ENCODE peak calls at places on chromosomes 16 and 17, in ten cellular contexts. One of them, this sample, is unnamed. For H3K4me1, the result is how much of the 10 kb centered on the place peaks cover.

GRCh38 chr17:41787021-41787418 is 509 bp upstream of the JUP start:
- DNase-seq in thoracic aorta: no peak
- DNase-seq in A549: no peak
- DNase-seq in ovary: no peak
- DNase-seq in heart left ventricle: no peak
- DNase-seq in CD8-positive, alpha-beta memory T cell: no peak
- DNase-seq in HCT116: no peak
- DNase-seq in pancreas: no peak
- DNase-seq in OCI-LY7: no peak
- DNase-seq in GM23338: no peak
- DNase-seq in this sample: no peak

GRCh38 chr17:9158545-9159452 is 137.5 kb downstream of the NTN1 start:
- DNase-seq in HCT116: no peak
- DNase-seq in heart left ventricle: no peak
- DNase-seq in pancreas: no peak
- DNase-seq in ovary: no peak
- DNase-seq in GM23338: no peak
- DNase-seq in A549: no peak
- DNase-seq in OCI-LY7: no peak
- DNase-seq in thoracic aorta: no peak
- DNase-seq in CD8-positive, alpha-beta memory T cell: no peak
- DNase-seq in this sample: no peak

GRCh38 chr17:54937018-54937417 is 31.4 kb downstream of the COX11 start:
- DNase-seq in OCI-LY7: no peak
- DNase-seq in heart left ventricle: no peak
- DNase-seq in CD8-positive, alpha-beta memory T cell: no peak
- DNase-seq in thoracic aorta: no peak
- DNase-seq in HCT116: no peak
- DNase-seq in pancreas: no peak
- DNase-seq in GM23338: no peak
- DNase-seq in ovary: no peak
- DNase-seq in A549: no peak
- DNase-seq in this sample: no peak

GRCh38 chr16:49939495-49939894 is 83.6 kb upstream of the ZNF423 start:
- DNase-seq in GM23338: no peak
- DNase-seq in OCI-LY7: no peak
- DNase-seq in thoracic aorta: no peak
- DNase-seq in HCT116: no peak
- DNase-seq in ovary: no peak
- DNase-seq in pancreas: no peak
- DNase-seq in heart left ventricle: no peak
- DNase-seq in A549: no peak
- DNase-seq in CD8-positive, alpha-beta memory T cell: no peak
- DNase-seq in this sample: no peak

GRCh38 chr17:1773755-1774181 is 11.9 kb downstream of the SERPINF1 start:
- DNase-seq in CD8-positive, alpha-beta memory T cell: no peak
- DNase-seq in A549: no peak
- DNase-seq in ovary: peak
- DNase-seq in pancreas: no peak
- DNase-seq in HCT116: no peak
- DNase-seq in thoracic aorta: no peak
- DNase-seq in heart left ventricle: no peak
- DNase-seq in OCI-LY7: no peak
- DNase-seq in GM23338: no peak
- DNase-seq in this sample: no peak

GRCh38 chr17:80774643-80775281 is 216.9 kb upstream of the CHMP6 start:
- DNase-seq in GM23338: no peak
- DNase-seq in HCT116: no peak
- DNase-seq in CD8-positive, alpha-beta memory T cell: no peak
- DNase-seq in ovary: no peak
- DNase-seq in thoracic aorta: no peak
- DNase-seq in heart left ventricle: no peak
- DNase-seq in A549: no peak
- DNase-seq in OCI-LY7: peak
- DNase-seq in pancreas: no peak
- DNase-seq in this sample: no peak

GRCh38 chr16:56513972-56514371 is 5.9 kb downstream of the BBS2 start:
- DNase-seq in heart left ventricle: no peak
- DNase-seq in CD8-positive, alpha-beta memory T cell: peak
- DNase-seq in ovary: no peak
- DNase-seq in A549: peak
- DNase-seq in thoracic aorta: no peak
- DNase-seq in GM23338: peak
- DNase-seq in OCI-LY7: peak
- DNase-seq in pancreas: peak
- DNase-seq in HCT116: peak
- DNase-seq in this sample: no peak

GRCh38 chr17:81150379-81151038 is 14.8 kb upstream of the PVALEF start:
- DNase-seq in A549: no peak
- DNase-seq in CD8-positive, alpha-beta memory T cell: no peak
- DNase-seq in OCI-LY7: no peak
- DNase-seq in thoracic aorta: no peak
- DNase-seq in HCT116: no peak
- DNase-seq in GM23338: no peak
- DNase-seq in pancreas: no peak
- DNase-seq in heart left ventricle: no peak
- DNase-seq in ovary: no peak
- DNase-seq in this sample: peak

GRCh38 chr17:45060824-45061605 is at the start of gene NMT1:
- DNase-seq in CD8-positive, alpha-beta memory T cell: peak
- DNase-seq in heart left ventricle: peak
- DNase-seq in OCI-LY7: peak
- DNase-seq in ovary: peak
- DNase-seq in thoracic aorta: peak
- DNase-seq in A549: peak
- DNase-seq in pancreas: peak
- DNase-seq in GM23338: peak
- DNase-seq in HCT116: peak
- DNase-seq in this sample: peak

GRCh38 chr17:21285164-21286065 is 904 bp downstream of the MAP2K3 start:
- DNase-seq in HCT116: no peak
- DNase-seq in heart left ventricle: peak
- DNase-seq in pancreas: peak
- DNase-seq in CD8-positive, alpha-beta memory T cell: no peak
- DNase-seq in GM23338: no peak
- DNase-seq in ovary: peak
- DNase-seq in A549: no peak
- DNase-seq in thoracic aorta: no peak
- DNase-seq in OCI-LY7: peak
- DNase-seq in this sample: no peak

GRCh38 chr16:74025-74424 is 1.6 kb upstream of the RHBDF1 start:
- DNase-seq in GM23338: no peak
- DNase-seq in ovary: no peak
- DNase-seq in CD8-positive, alpha-beta memory T cell: no peak
- DNase-seq in pancreas: no peak
- DNase-seq in OCI-LY7: no peak
- DNase-seq in heart left ventricle: peak
- DNase-seq in A549: no peak
- DNase-seq in HCT116: no peak
- DNase-seq in thoracic aorta: no peak
- DNase-seq in this sample: peak

GRCh38 chr17:35807371-35808144 is 1.7 kb upstream of the TAF15 start:
- DNase-seq in CD8-positive, alpha-beta memory T cell: no peak
- DNase-seq in thoracic aorta: no peak
- DNase-seq in GM23338: no peak
- DNase-seq in ovary: no peak
- DNase-seq in A549: no peak
- DNase-seq in HCT116: no peak
- DNase-seq in OCI-LY7: no peak
- DNase-seq in heart left ventricle: no peak
- DNase-seq in pancreas: no peak
- DNase-seq in this sample: no peak

GRCh38 chr17:28744104-28744801 is 442 bp downstream of the TRAF4 start:
- DNase-seq in heart left ventricle: peak
- DNase-seq in HCT116: no peak
- DNase-seq in OCI-LY7: peak
- DNase-seq in GM23338: peak
- DNase-seq in A549: peak
- DNase-seq in ovary: peak
- DNase-seq in pancreas: no peak
- DNase-seq in CD8-positive, alpha-beta memory T cell: peak
- DNase-seq in thoracic aorta: no peak
- DNase-seq in this sample: no peak

GRCh38 chr16:48613061-48613957 is 3.3 kb upstream of the N4BP1 start:
- DNase-seq in pancreas: no peak
- DNase-seq in thoracic aorta: no peak
- DNase-seq in ovary: no peak
- DNase-seq in OCI-LY7: peak
- DNase-seq in heart left ventricle: no peak
- DNase-seq in GM23338: peak
- DNase-seq in CD8-positive, alpha-beta memory T cell: peak
- DNase-seq in A549: no peak
- DNase-seq in HCT116: no peak
- DNase-seq in this sample: peak

GRCh38 chr17:12089809-12090384 is 69.2 kb downstream of the MAP2K4 start:
- DNase-seq in OCI-LY7: no peak
- DNase-seq in heart left ventricle: no peak
- DNase-seq in GM23338: no peak
- DNase-seq in CD8-positive, alpha-beta memory T cell: no peak
- DNase-seq in A549: peak
- DNase-seq in HCT116: no peak
- DNase-seq in thoracic aorta: no peak
- DNase-seq in ovary: no peak
- DNase-seq in pancreas: no peak
- DNase-seq in this sample: no peak

DNA sequence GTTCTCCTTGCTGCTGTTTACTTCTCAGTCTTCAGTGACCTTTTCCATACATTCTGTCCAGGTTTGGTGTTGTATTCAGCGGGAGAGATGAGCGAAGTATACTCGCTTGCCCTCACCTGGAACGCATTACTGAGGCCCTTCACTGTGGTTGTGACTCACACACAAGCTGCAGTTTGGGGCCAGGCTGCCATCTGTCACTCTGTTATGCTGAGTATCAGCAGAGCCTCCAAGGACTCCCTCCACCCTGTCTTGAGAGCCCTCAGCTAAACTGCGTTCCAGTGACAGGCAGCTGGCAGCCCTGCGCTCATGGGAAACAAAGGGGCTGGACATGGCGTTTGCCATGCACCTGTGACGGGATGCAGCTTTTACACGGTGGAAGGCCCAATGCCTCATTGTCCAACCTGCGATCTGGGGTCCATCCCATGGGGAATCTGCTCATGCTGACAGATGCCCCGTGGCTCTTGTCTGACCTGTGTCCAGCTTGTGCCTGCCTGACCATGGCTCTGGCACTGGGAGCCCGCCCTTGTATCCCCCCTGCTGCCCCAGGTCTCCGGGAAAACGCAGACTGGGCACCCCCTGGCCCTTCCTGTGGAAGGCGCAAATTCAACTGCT is 6.5 kb upstream of the ZNF778 start:
- DNase-seq in OCI-LY7: no peak
- DNase-seq in GM23338: no peak
- DNase-seq in pancreas: no peak
- DNase-seq in A549: no peak
- DNase-seq in HCT116: no peak
- DNase-seq in thoracic aorta: no peak
- DNase-seq in ovary: peak
- DNase-seq in CD8-positive, alpha-beta memory T cell: peak
- DNase-seq in heart left ventricle: no peak
- DNase-seq in this sample: no peak
- H3K4me1 ChIP-seq in OCI-LY7: under half
- H3K4me1 ChIP-seq in GM23338: under half
- H3K4me1 ChIP-seq in pancreas: under half
- H3K4me1 ChIP-seq in A549: under half
- H3K4me1 ChIP-seq in HCT116: under half
- H3K4me1 ChIP-seq in thoracic aorta: under half
- H3K4me1 ChIP-seq in ovary: under half
- H3K4me1 ChIP-seq in CD8-positive, alpha-beta memory T cell: under half
- H3K4me1 ChIP-seq in heart left ventricle: under half
- H3K4me1 ChIP-seq in this sample: under half

GRCh38 chr17:78779848-78780247 is 2.2 kb downstream of the CYTH1 start:
- DNase-seq in GM23338: no peak
- DNase-seq in thoracic aorta: no peak
- DNase-seq in CD8-positive, alpha-beta memory T cell: peak
- DNase-seq in A549: no peak
- DNase-seq in heart left ventricle: no peak
- DNase-seq in pancreas: no peak
- DNase-seq in OCI-LY7: peak
- DNase-seq in HCT116: no peak
- DNase-seq in ovary: no peak
- DNase-seq in this sample: no peak
- H3K4me3 ChIP-seq in GM23338: no peak
- H3K4me3 ChIP-seq in thoracic aorta: peak
- H3K4me3 ChIP-seq in CD8-positive, alpha-beta memory T cell: peak
- H3K4me3 ChIP-seq in A549: no peak
- H3K4me3 ChIP-seq in heart left ventricle: peak
- H3K4me3 ChIP-seq in pancreas: no peak
- H3K4me3 ChIP-seq in OCI-LY7: peak
- H3K4me3 ChIP-seq in HCT116: no peak
- H3K4me3 ChIP-seq in ovary: no peak
- H3K4me3 ChIP-seq in this sample: peak

DNA sequence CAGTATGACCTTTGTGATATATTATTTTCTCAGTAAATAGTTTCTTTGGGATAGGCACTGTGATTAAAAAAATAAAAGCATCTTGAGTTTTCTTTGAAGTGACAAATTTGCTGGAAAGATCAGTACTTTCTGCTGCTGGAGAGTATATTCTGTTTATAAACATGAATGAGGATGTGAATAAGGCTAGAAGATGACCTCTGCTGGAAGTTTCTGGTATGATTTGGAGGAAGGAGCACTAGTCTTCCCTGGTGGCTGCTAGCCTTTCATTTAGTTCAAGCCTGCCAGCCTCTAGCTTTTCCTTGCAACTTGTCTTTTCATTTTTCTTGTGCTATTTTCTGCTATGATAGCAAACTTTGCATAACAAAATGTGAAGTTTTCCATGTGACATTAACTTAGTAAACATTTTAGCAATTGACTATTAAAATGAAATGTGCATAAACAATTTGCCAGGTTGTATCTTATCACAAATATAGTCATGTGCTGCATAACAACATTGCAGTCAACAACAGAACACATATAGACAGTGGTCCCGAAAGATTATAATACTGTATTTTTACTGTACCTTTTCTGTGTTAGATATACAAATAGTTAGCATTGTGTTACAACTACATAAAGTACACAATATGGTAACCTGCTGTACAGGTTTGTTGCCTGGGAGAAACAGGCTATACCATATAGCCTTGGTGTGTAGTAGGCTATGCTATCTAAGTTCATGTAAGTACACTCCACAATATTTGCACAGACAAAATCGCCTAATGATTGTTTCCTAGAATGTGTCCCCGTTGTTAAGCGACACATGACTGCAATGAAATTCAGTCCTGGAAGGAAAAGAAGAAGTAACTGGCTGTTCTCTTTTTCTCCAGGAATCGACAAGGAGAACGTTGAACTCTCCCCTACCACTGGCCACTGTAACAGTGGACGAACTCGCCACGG is 18.1 kb upstream of the RAB11FIP4 start:
- DNase-seq in HCT116: peak
- DNase-seq in pancreas: no peak
- DNase-seq in CD8-positive, alpha-beta memory T cell: no peak
- DNase-seq in GM23338: peak
- DNase-seq in A549: no peak
- DNase-seq in thoracic aorta: no peak
- DNase-seq in heart left ventricle: no peak
- DNase-seq in ovary: no peak
- DNase-seq in OCI-LY7: peak
- DNase-seq in this sample: no peak
- H3K4me1 ChIP-seq in HCT116: under half
- H3K4me1 ChIP-seq in pancreas: under half
- H3K4me1 ChIP-seq in CD8-positive, alpha-beta memory T cell: under half
- H3K4me1 ChIP-seq in GM23338: under half
- H3K4me1 ChIP-seq in A549: under half
- H3K4me1 ChIP-seq in thoracic aorta: under half
- H3K4me1 ChIP-seq in heart left ventricle: under half
- H3K4me1 ChIP-seq in ovary: under half
- H3K4me1 ChIP-seq in OCI-LY7: under half
- H3K4me1 ChIP-seq in this sample: under half

GRCh38 chr17:62968445-62968923 is 2.4 kb downstream of the TANC2 start:
- DNase-seq in HCT116: peak
- DNase-seq in OCI-LY7: peak
- DNase-seq in A549: peak
- DNase-seq in heart left ventricle: peak
- DNase-seq in thoracic aorta: no peak
- DNase-seq in CD8-positive, alpha-beta memory T cell: peak
- DNase-seq in ovary: no peak
- DNase-seq in pancreas: peak
- DNase-seq in GM23338: peak
- DNase-seq in this sample: no peak
- H3K4me3 ChIP-seq in HCT116: no peak
- H3K4me3 ChIP-seq in OCI-LY7: no peak
- H3K4me3 ChIP-seq in A549: peak
- H3K4me3 ChIP-seq in heart left ventricle: no peak
- H3K4me3 ChIP-seq in thoracic aorta: peak
- H3K4me3 ChIP-seq in CD8-positive, alpha-beta memory T cell: no peak
- H3K4me3 ChIP-seq in ovary: no peak
- H3K4me3 ChIP-seq in pancreas: peak
- H3K4me3 ChIP-seq in GM23338: no peak
- H3K4me3 ChIP-seq in this sample: no peak